ENCODE peak calls at places on chromosomes 11 and 22, in nine cellular contexts. S is upper lobe of right lung, B is cardiac muscle cell, G is transverse colon, E is ovary, K is psoas muscle, O is HL-60, H is neural progenitor cell, Z is left lung. X is an unnamed sample.

GRCh38 chr11:114169321-114169749 is 109.8 kb downstream of the ZBTB16 start:
- DNase-seq in H (no peak), G (no peak), E (no peak), S (no peak), Z (no peak), B (no peak), K (peak; percentile 89), O (no peak), X (no peak)

GRCh38 chr11:8327761-8328192 is 64.1 kb upstream of the LMO1 start:
- DNase-seq in S (no peak), O (no peak), E (no peak), Z (no peak), G (no peak), K (no peak), H (no peak), B (no peak), X (no peak)

GRCh38 chr11:74048993-74049392 is 40.1 kb upstream of the UCP3 start:
- DNase-seq in S (no peak), E (no peak), Z (no peak), B (no peak), O (no peak), K (no peak), H (no peak), G (no peak), X (no peak)

GRCh38 chr11:36361901-36362391 is 65.9 kb downstream of the PRR5L start:
- DNase-seq in E (no peak), H (peak; percentile 19), O (no peak), S (no peak), Z (no peak), B (no peak), K (no peak), G (no peak), X (peak; percentile 83)

GRCh38 chr11:57353461-57354251 is 15.5 kb downstream of the P2RX3 start:
- DNase-seq in G (no peak), S (no peak), H (peak; percentile 70), K (no peak), B (no peak), E (no peak), Z (no peak), O (no peak), X (no peak)

GRCh38 chr11:71472357-71472885 is 19.4 kb downstream of the NADSYN1 start:
- DNase-seq in S (no peak), Z (no peak), H (no peak), E (no peak), O (no peak), B (no peak), G (no peak), K (no peak), X (no peak)

GRCh38 chr11:86101941-86102407 is 33.1 kb upstream of the PICALM start:
- DNase-seq in Z (no peak), O (peak; percentile 7), S (no peak), H (no peak), B (no peak), K (no peak), E (no peak), G (no peak), X (no peak)

GRCh38 chr22:49331878-49332277 is 495.8 kb downstream of the BRD1 start:
- DNase-seq in S (peak; percentile 48), E (no peak), H (no peak), K (no peak), O (no peak), Z (no peak), B (no peak), G (peak; percentile 3), X (no peak)

GRCh38 chr11:41056892-41057569 is 402.4 kb downstream of the LRRC4C start:
- DNase-seq in O (no peak), E (no peak), B (no peak), G (no peak), S (peak; percentile 51), K (no peak), H (no peak), Z (no peak), X (no peak)

GRCh38 chr11:107752508-107752907 is 40.7 kb upstream of the SLN start:
- DNase-seq in E (no peak), G (no peak), B (no peak), O (no peak), K (no peak), S (no peak), H (no peak), Z (no peak), X (no peak)

GRCh38 chr11:107752954-107753822 is 41.3 kb upstream of the SLN start:
- DNase-seq in B (no peak), K (no peak), H (no peak), G (no peak), E (no peak), S (no peak), O (no peak), Z (no peak), X (no peak)

GRCh38 chr11:107756553-107756952 is 44.7 kb upstream of the SLN start:
- DNase-seq in G (no peak), Z (no peak), K (no peak), S (no peak), E (no peak), O (no peak), B (no peak), H (peak; percentile 51), X (no peak)

DNA sequence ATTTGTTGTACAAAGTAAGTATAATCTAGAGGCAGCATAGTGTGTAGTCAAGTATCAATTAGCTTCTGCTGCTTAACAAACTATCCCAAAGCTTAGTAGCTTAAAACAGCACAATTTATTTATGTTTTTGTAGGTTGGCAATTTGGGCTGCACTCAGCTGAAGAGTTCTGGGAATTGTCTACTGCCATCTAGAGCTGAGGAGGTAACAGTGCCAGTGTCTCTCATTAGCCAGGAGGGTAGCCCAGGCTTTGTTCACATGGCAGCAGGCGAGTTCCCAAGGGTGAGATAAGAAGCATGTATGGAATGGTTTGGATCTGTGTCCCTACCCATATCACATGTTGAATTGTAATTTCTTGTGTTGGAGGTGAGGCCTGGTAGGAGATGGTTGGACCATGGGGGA is 45.8 kb upstream of the SLN start:
- DNase-seq in H (no peak), G (no peak), E (no peak), B (no peak), K (no peak), Z (no peak), S (no peak), O (no peak), X (no peak)
- TF ChIP-seq CTCF in H (no peak), G (no peak), E (no peak), B (peak; percentile 9), K (no peak), Z (no peak), S (no peak), O (no peak), X (no peak)

GRCh38 chr11:68843052-68843561 is 1.4 kb upstream of the CPT1A start:
- DNase-seq in O (no peak), S (no peak), K (no peak), B (no peak), H (peak; percentile 42), E (peak; percentile 49), Z (no peak), G (peak; percentile 68), X (no peak)

GRCh38 chr11:68843703-68844312 is 2.1 kb upstream of the CPT1A start:
- DNase-seq in O (peak; percentile 90), E (peak; percentile 79), H (peak; percentile 57), Z (peak; percentile 90), S (peak; percentile 94), G (peak; percentile 95), K (peak; percentile 78), B (peak; percentile 87), X (peak; percentile 50)

GRCh38 chr11:68841718-68842426 is at the start of gene CPT1A:
- DNase-seq in O (peak; percentile 54), K (peak; percentile 85), H (peak; percentile 87), G (peak; percentile 90), E (peak; percentile 86), S (peak; percentile 92), Z (peak; percentile 82), B (peak; percentile 83), X (peak; percentile 87)

GRCh38 chr11:68840661-68841653 is 759 bp downstream of the CPT1A start:
- DNase-seq in S (peak; percentile 85), B (peak; percentile 33), O (peak; percentile 54), E (peak; percentile 80), H (peak; percentile 34), Z (peak; percentile 74), G (peak; percentile 82), K (peak; percentile 78), X (peak; percentile 45)

DNA sequence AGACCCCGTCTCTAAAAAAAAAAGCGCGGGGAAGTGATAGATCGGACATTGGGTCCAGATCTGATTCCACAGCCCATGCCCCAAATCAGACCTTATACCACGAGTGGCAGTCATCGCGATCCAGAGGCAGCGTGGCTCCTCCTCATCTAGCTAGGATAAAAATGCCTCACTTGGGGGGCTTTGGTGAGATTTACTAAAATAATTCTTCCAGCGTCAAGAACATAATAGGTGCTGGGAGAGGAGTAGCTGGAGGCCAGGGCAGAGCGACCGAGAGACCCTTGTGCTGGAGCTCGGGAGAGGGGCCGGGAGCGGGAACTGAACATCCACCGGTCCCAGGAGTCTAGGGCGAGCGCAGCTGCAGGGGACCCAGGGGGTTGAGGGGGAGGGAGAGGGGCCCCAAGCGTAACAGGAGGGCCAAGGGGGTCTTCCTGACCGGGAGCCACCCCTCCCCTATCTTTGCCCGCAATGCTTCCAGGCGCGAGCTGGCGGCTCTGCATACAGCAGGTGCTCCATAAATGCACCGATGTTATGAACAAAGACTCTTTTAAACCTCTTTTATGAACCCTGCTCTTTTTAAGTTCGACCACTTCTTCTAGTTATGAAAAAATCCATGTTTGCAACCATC is 823 bp upstream of the CPT1A start:
- DNase-seq in G (no peak), S (no peak), E (peak; percentile 45), B (no peak), K (no peak), H (no peak), O (no peak), Z (no peak), X (no peak)
- H3K27ac ChIP-seq in G (peak overlapping the region; percentile 99), S (peak overlapping the region; percentile 33), E (peak overlapping the region; percentile 45), B (no peak overlapping the region), K (no peak overlapping the region), H (no peak overlapping the region), O (peak overlapping the region; percentile 72), Z (peak overlapping the region; percentile 98), X (no peak overlapping the region)

DNA sequence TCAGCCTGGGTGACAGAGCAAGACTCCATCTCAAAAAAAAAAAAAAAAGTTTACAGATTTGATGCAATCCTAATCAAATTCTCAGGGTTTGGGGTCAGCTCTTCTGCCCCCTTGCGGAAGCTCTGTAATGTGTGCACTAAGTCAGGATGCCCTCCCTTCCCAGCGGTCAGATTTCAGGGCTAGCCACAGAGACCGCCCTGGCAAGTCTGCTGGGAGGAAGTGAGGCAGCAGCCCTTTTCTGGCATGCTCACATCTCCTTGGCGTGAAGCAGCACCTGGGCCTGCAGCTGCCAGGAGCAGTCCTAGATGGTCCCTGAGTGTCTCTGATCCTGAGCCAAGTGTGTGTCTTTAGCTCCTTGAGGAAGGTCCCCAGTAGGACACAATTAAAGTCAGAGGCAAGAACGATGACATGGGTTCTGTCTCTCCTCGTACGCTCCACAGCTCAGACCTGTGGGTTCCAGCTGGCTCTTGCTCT is 10.9 kb upstream of the APOBEC3C start:
- DNase-seq in O (peak; percentile 60), G (peak; percentile 83), S (peak; percentile 81), H (peak; percentile 88), B (peak; percentile 77), Z (peak; percentile 80), K (peak; percentile 78), E (peak; percentile 78), X (peak; percentile 73)
- TF ChIP-seq CTCF in O (peak; percentile 66), G (peak; percentile 72), S (peak; percentile 82), H (peak; percentile 79), B (peak; percentile 72), Z (peak; percentile 61), K (peak; percentile 69), E (peak; percentile 79), X (peak; percentile 82)

GRCh38 chr11:128941573-128942271 is 949 bp downstream of the TP53AIP1 start:
- DNase-seq in K (no peak), G (no peak), Z (no peak), B (no peak), O (no peak), S (no peak), H (no peak), E (no peak), X (peak; percentile 55)
- H3K27ac ChIP-seq in K (no peak overlapping the region), G (no peak overlapping the region), Z (no peak overlapping the region), B (no peak overlapping the region), O (no peak overlapping the region), S (no peak overlapping the region), H (no peak overlapping the region), E (no peak overlapping the region), X (peak overlapping the region; percentile 93)

GRCh38 chr11:94708642-94709041 is 59.5 kb upstream of the AMOTL1 start:
- DNase-seq in G (no peak), S (no peak), B (no peak), E (no peak), O (no peak), K (no peak), H (no peak), Z (no peak), X (no peak)
- TF ChIP-seq CTCF in G (no peak), S (no peak), B (no peak), E (no peak), O (no peak), K (no peak), H (no peak), Z (no peak), X (no peak)

X was measured in RWPE1.